ENCODE peak calls at places on chromosome 22, in seven cellular contexts. One of them, this sample, is unnamed.

GRCh38 chr22:44668190-44668885 is 33.7 kb upstream of the PRR5 start:
- DNase-seq in T-helper 9 cell: peak; percentile 45
- DNase-seq in MV-4-11: no peak
- DNase-seq in GM06990: no peak
- DNase-seq in nephron progenitor cell: peak; percentile 75
- DNase-seq in NCI-H460: no peak
- DNase-seq in stimulated activated CD4-positive, alpha-beta T cell treated with anti-CD3 and anti-CD28 coated beads, Interleukin-1b, Interleukin-23, amount 100 ng/mL, for 24 hours: no peak
- DNase-seq in this sample: peak; percentile 68

GRCh38 chr22:21624120-21624879 is 5.5 kb downstream of the YDJC start:
- DNase-seq in MV-4-11: peak; percentile 19
- DNase-seq in NCI-H460: peak; percentile 31
- DNase-seq in stimulated activated CD4-positive, alpha-beta T cell treated with anti-CD3 and anti-CD28 coated beads, Interleukin-1b, Interleukin-23, amount 100 ng/mL, for 24 hours: no peak
- DNase-seq in GM06990: no peak
- DNase-seq in nephron progenitor cell: peak; percentile 65
- DNase-seq in T-helper 9 cell: peak; percentile 41
- DNase-seq in this sample: peak; percentile 18

GRCh38 chr22:49760280-49760629 is 67.4 kb downstream of the BRD1 start:
- DNase-seq in stimulated activated CD4-positive, alpha-beta T cell treated with anti-CD3 and anti-CD28 coated beads, Interleukin-1b, Interleukin-23, amount 100 ng/mL, for 24 hours: no peak
- DNase-seq in NCI-H460: no peak
- DNase-seq in T-helper 9 cell: no peak
- DNase-seq in GM06990: no peak
- DNase-seq in nephron progenitor cell: no peak
- DNase-seq in MV-4-11: peak; percentile 92
- DNase-seq in this sample: no peak

GRCh38 chr22:50190182-50190951 is 4.7 kb downstream of the TRABD start:
- DNase-seq in stimulated activated CD4-positive, alpha-beta T cell treated with anti-CD3 and anti-CD28 coated beads, Interleukin-1b, Interleukin-23, amount 100 ng/mL, for 24 hours: peak; percentile 47
- DNase-seq in NCI-H460: peak; percentile 40
- DNase-seq in nephron progenitor cell: peak; percentile 48
- DNase-seq in MV-4-11: peak; percentile 86
- DNase-seq in GM06990: peak; percentile 93
- DNase-seq in T-helper 9 cell: peak; percentile 69
- DNase-seq in this sample: peak; percentile 50

GRCh38 chr22:45934659-45935341 is 42.2 kb downstream of the WNT7B start:
- DNase-seq in nephron progenitor cell: no peak
- DNase-seq in GM06990: no peak
- DNase-seq in T-helper 9 cell: no peak
- DNase-seq in MV-4-11: no peak
- DNase-seq in NCI-H460: peak; percentile 30
- DNase-seq in stimulated activated CD4-positive, alpha-beta T cell treated with anti-CD3 and anti-CD28 coated beads, Interleukin-1b, Interleukin-23, amount 100 ng/mL, for 24 hours: no peak
- DNase-seq in this sample: peak; percentile 5

GRCh38 chr22:40651057-40651456 is 14.5 kb upstream of the MRTFA start:
- DNase-seq in nephron progenitor cell: no peak
- DNase-seq in GM06990: no peak
- DNase-seq in MV-4-11: no peak
- DNase-seq in stimulated activated CD4-positive, alpha-beta T cell treated with anti-CD3 and anti-CD28 coated beads, Interleukin-1b, Interleukin-23, amount 100 ng/mL, for 24 hours: no peak
- DNase-seq in T-helper 9 cell: no peak
- DNase-seq in NCI-H460: no peak
- DNase-seq in this sample: no peak

GRCh38 chr22:37211075-37211852 is 1.0 kb downstream of the SSTR3 start:
- DNase-seq in stimulated activated CD4-positive, alpha-beta T cell treated with anti-CD3 and anti-CD28 coated beads, Interleukin-1b, Interleukin-23, amount 100 ng/mL, for 24 hours: no peak
- DNase-seq in nephron progenitor cell: no peak
- DNase-seq in GM06990: no peak
- DNase-seq in NCI-H460: no peak
- DNase-seq in T-helper 9 cell: no peak
- DNase-seq in MV-4-11: no peak
- DNase-seq in this sample: no peak

GRCh38 chr22:45131749-45132148 is 32.0 kb upstream of the NUP50 start:
- DNase-seq in MV-4-11: peak; percentile 80
- DNase-seq in stimulated activated CD4-positive, alpha-beta T cell treated with anti-CD3 and anti-CD28 coated beads, Interleukin-1b, Interleukin-23, amount 100 ng/mL, for 24 hours: no peak
- DNase-seq in GM06990: no peak
- DNase-seq in NCI-H460: no peak
- DNase-seq in T-helper 9 cell: no peak
- DNase-seq in nephron progenitor cell: no peak
- DNase-seq in this sample: no peak

GRCh38 chr22:36409911-36410756 is 22.4 kb upstream of the MYH9 start:
- DNase-seq in GM06990: peak; percentile 75
- DNase-seq in NCI-H460: peak; percentile 72
- DNase-seq in T-helper 9 cell: peak; percentile 54
- DNase-seq in MV-4-11: no peak
- DNase-seq in stimulated activated CD4-positive, alpha-beta T cell treated with anti-CD3 and anti-CD28 coated beads, Interleukin-1b, Interleukin-23, amount 100 ng/mL, for 24 hours: peak; percentile 20
- DNase-seq in nephron progenitor cell: peak; percentile 91
- DNase-seq in this sample: peak; percentile 98

GRCh38 chr22:42202669-42203068 is 67.8 kb downstream of the TCF20 start:
- DNase-seq in nephron progenitor cell: no peak
- DNase-seq in GM06990: no peak
- DNase-seq in T-helper 9 cell: peak; percentile 44
- DNase-seq in stimulated activated CD4-positive, alpha-beta T cell treated with anti-CD3 and anti-CD28 coated beads, Interleukin-1b, Interleukin-23, amount 100 ng/mL, for 24 hours: peak; percentile 34
- DNase-seq in MV-4-11: peak; percentile 68
- DNase-seq in NCI-H460: no peak
- DNase-seq in this sample: no peak

GRCh38 chr22:35457729-35458546 is 58.0 kb downstream of the MCM5 start:
- DNase-seq in GM06990: no peak
- DNase-seq in NCI-H460: no peak
- DNase-seq in nephron progenitor cell: no peak
- DNase-seq in T-helper 9 cell: no peak
- DNase-seq in stimulated activated CD4-positive, alpha-beta T cell treated with anti-CD3 and anti-CD28 coated beads, Interleukin-1b, Interleukin-23, amount 100 ng/mL, for 24 hours: no peak
- DNase-seq in MV-4-11: no peak
- DNase-seq in this sample: no peak

GRCh38 chr22:38082986-38083710 is 836 bp downstream of the SLC16A8 start:
- DNase-seq in T-helper 9 cell: no peak
- DNase-seq in GM06990: no peak
- DNase-seq in MV-4-11: no peak
- DNase-seq in nephron progenitor cell: no peak
- DNase-seq in stimulated activated CD4-positive, alpha-beta T cell treated with anti-CD3 and anti-CD28 coated beads, Interleukin-1b, Interleukin-23, amount 100 ng/mL, for 24 hours: no peak
- DNase-seq in NCI-H460: no peak
- DNase-seq in this sample: no peak

GRCh38 chr22:43830931-43831560 is 18.9 kb upstream of the EFCAB6 start:
- DNase-seq in GM06990: no peak
- DNase-seq in stimulated activated CD4-positive, alpha-beta T cell treated with anti-CD3 and anti-CD28 coated beads, Interleukin-1b, Interleukin-23, amount 100 ng/mL, for 24 hours: no peak
- DNase-seq in MV-4-11: no peak
- DNase-seq in NCI-H460: no peak
- DNase-seq in nephron progenitor cell: no peak
- DNase-seq in T-helper 9 cell: no peak
- DNase-seq in this sample: no peak

GRCh38 chr22:23158516-23159286 is 13.4 kb downstream of the RAB36 start:
- DNase-seq in MV-4-11: no peak
- DNase-seq in nephron progenitor cell: no peak
- DNase-seq in stimulated activated CD4-positive, alpha-beta T cell treated with anti-CD3 and anti-CD28 coated beads, Interleukin-1b, Interleukin-23, amount 100 ng/mL, for 24 hours: no peak
- DNase-seq in NCI-H460: no peak
- DNase-seq in T-helper 9 cell: no peak
- DNase-seq in GM06990: no peak
- DNase-seq in this sample: no peak

GRCh38 chr22:32539631-32540449 is 65.2 kb downstream of the FBXO7 start:
- DNase-seq in MV-4-11: peak; percentile 86
- DNase-seq in stimulated activated CD4-positive, alpha-beta T cell treated with anti-CD3 and anti-CD28 coated beads, Interleukin-1b, Interleukin-23, amount 100 ng/mL, for 24 hours: no peak
- DNase-seq in NCI-H460: no peak
- DNase-seq in GM06990: no peak
- DNase-seq in T-helper 9 cell: no peak
- DNase-seq in nephron progenitor cell: no peak
- DNase-seq in this sample: peak; percentile 62

GRCh38 chr22:31119026-31119717 is 3.6 kb upstream of the INPP5J start:
- DNase-seq in nephron progenitor cell: no peak
- DNase-seq in T-helper 9 cell: no peak
- DNase-seq in GM06990: no peak
- DNase-seq in MV-4-11: no peak
- DNase-seq in NCI-H460: no peak
- DNase-seq in stimulated activated CD4-positive, alpha-beta T cell treated with anti-CD3 and anti-CD28 coated beads, Interleukin-1b, Interleukin-23, amount 100 ng/mL, for 24 hours: no peak
- DNase-seq in this sample: no peak

GRCh38 chr22:37588540-37589215 is 8.8 kb upstream of the LGALS2 start:
- DNase-seq in NCI-H460: no peak
- DNase-seq in T-helper 9 cell: no peak
- DNase-seq in nephron progenitor cell: no peak
- DNase-seq in stimulated activated CD4-positive, alpha-beta T cell treated with anti-CD3 and anti-CD28 coated beads, Interleukin-1b, Interleukin-23, amount 100 ng/mL, for 24 hours: no peak
- DNase-seq in MV-4-11: no peak
- DNase-seq in GM06990: no peak
- DNase-seq in this sample: no peak

GRCh38 chr22:22811016-22812009 is 76.3 kb upstream of the IGLL5 start:
- DNase-seq in nephron progenitor cell: no peak
- DNase-seq in NCI-H460: no peak
- DNase-seq in GM06990: no peak
- DNase-seq in stimulated activated CD4-positive, alpha-beta T cell treated with anti-CD3 and anti-CD28 coated beads, Interleukin-1b, Interleukin-23, amount 100 ng/mL, for 24 hours: no peak
- DNase-seq in MV-4-11: peak; percentile 17
- DNase-seq in T-helper 9 cell: no peak
- DNase-seq in this sample: no peak

GRCh38 chr22:43740587-43741270 is 71.4 kb downstream of the EFCAB6 start:
- DNase-seq in nephron progenitor cell: no peak
- DNase-seq in stimulated activated CD4-positive, alpha-beta T cell treated with anti-CD3 and anti-CD28 coated beads, Interleukin-1b, Interleukin-23, amount 100 ng/mL, for 24 hours: no peak
- DNase-seq in GM06990: no peak
- DNase-seq in MV-4-11: no peak
- DNase-seq in NCI-H460: no peak
- DNase-seq in T-helper 9 cell: no peak
- DNase-seq in this sample: no peak

GRCh38 chr22:32776800-32777199 is 24.7 kb upstream of the TIMP3 start:
- DNase-seq in nephron progenitor cell: no peak
- DNase-seq in T-helper 9 cell: no peak
- DNase-seq in MV-4-11: peak; percentile 90
- DNase-seq in stimulated activated CD4-positive, alpha-beta T cell treated with anti-CD3 and anti-CD28 coated beads, Interleukin-1b, Interleukin-23, amount 100 ng/mL, for 24 hours: no peak
- DNase-seq in GM06990: no peak
- DNase-seq in NCI-H460: no peak
- DNase-seq in this sample: no peak

GRCh38 chr22:42946551-42947198 is 68.3 kb downstream of the PACSIN2 start:
- DNase-seq in stimulated activated CD4-positive, alpha-beta T cell treated with anti-CD3 and anti-CD28 coated beads, Interleukin-1b, Interleukin-23, amount 100 ng/mL, for 24 hours: no peak
- DNase-seq in nephron progenitor cell: no peak
- DNase-seq in NCI-H460: no peak
- DNase-seq in MV-4-11: peak; percentile 58
- DNase-seq in GM06990: no peak
- DNase-seq in T-helper 9 cell: no peak
- DNase-seq in this sample: no peak

GRCh38 chr22:20192972-20193760 is 42.3 kb upstream of the CCDC188 start:
- DNase-seq in nephron progenitor cell: no peak
- DNase-seq in T-helper 9 cell: no peak
- DNase-seq in stimulated activated CD4-positive, alpha-beta T cell treated with anti-CD3 and anti-CD28 coated beads, Interleukin-1b, Interleukin-23, amount 100 ng/mL, for 24 hours: no peak
- DNase-seq in MV-4-11: no peak
- DNase-seq in GM06990: no peak
- DNase-seq in NCI-H460: no peak
- DNase-seq in this sample: no peak

GRCh38 chr22:26952654-26953379 is 295.4 kb downstream of the MIAT start:
- DNase-seq in GM06990: no peak
- DNase-seq in T-helper 9 cell: no peak
- DNase-seq in NCI-H460: no peak
- DNase-seq in MV-4-11: no peak
- DNase-seq in nephron progenitor cell: no peak
- DNase-seq in stimulated activated CD4-positive, alpha-beta T cell treated with anti-CD3 and anti-CD28 coated beads, Interleukin-1b, Interleukin-23, amount 100 ng/mL, for 24 hours: no peak
- DNase-seq in this sample: no peak

GRCh38 chr22:41117127-41117965 is 25.0 kb downstream of the EP300 start:
- DNase-seq in NCI-H460: no peak
- DNase-seq in T-helper 9 cell: no peak
- DNase-seq in nephron progenitor cell: no peak
- DNase-seq in stimulated activated CD4-positive, alpha-beta T cell treated with anti-CD3 and anti-CD28 coated beads, Interleukin-1b, Interleukin-23, amount 100 ng/mL, for 24 hours: no peak
- DNase-seq in GM06990: no peak
- DNase-seq in MV-4-11: no peak
- DNase-seq in this sample: no peak

GRCh38 chr22:19707347-19708322 is 6.7 kb upstream of the SEPTIN5 start:
- DNase-seq in MV-4-11: no peak
- DNase-seq in T-helper 9 cell: no peak
- DNase-seq in GM06990: no peak
- DNase-seq in nephron progenitor cell: no peak
- DNase-seq in NCI-H460: no peak
- DNase-seq in stimulated activated CD4-positive, alpha-beta T cell treated with anti-CD3 and anti-CD28 coated beads, Interleukin-1b, Interleukin-23, amount 100 ng/mL, for 24 hours: no peak
- DNase-seq in this sample: no peak

GRCh38 chr22:23104109-23104971 is 34.0 kb downstream of the GNAZ start:
- DNase-seq in MV-4-11: no peak
- DNase-seq in stimulated activated CD4-positive, alpha-beta T cell treated with anti-CD3 and anti-CD28 coated beads, Interleukin-1b, Interleukin-23, amount 100 ng/mL, for 24 hours: no peak
- DNase-seq in T-helper 9 cell: no peak
- DNase-seq in GM06990: no peak
- DNase-seq in NCI-H460: no peak
- DNase-seq in nephron progenitor cell: no peak
- DNase-seq in this sample: no peak

GRCh38 chr22:44201556-44202129 is 20.9 kb downstream of the PARVG start:
- DNase-seq in T-helper 9 cell: no peak
- DNase-seq in nephron progenitor cell: no peak
- DNase-seq in stimulated activated CD4-positive, alpha-beta T cell treated with anti-CD3 and anti-CD28 coated beads, Interleukin-1b, Interleukin-23, amount 100 ng/mL, for 24 hours: no peak
- DNase-seq in GM06990: no peak
- DNase-seq in NCI-H460: no peak
- DNase-seq in MV-4-11: no peak
- DNase-seq in this sample: no peak

GRCh38 chr22:20096574-20097420 is 16.8 kb downstream of the DGCR8 start:
- DNase-seq in stimulated activated CD4-positive, alpha-beta T cell treated with anti-CD3 and anti-CD28 coated beads, Interleukin-1b, Interleukin-23, amount 100 ng/mL, for 24 hours: no peak
- DNase-seq in nephron progenitor cell: no peak
- DNase-seq in NCI-H460: no peak
- DNase-seq in MV-4-11: no peak
- DNase-seq in GM06990: no peak
- DNase-seq in T-helper 9 cell: no peak
- DNase-seq in this sample: no peak

GRCh38 chr22:49628351-49629023 is 199.2 kb downstream of the BRD1 start:
- DNase-seq in nephron progenitor cell: peak; percentile 73
- DNase-seq in GM06990: no peak
- DNase-seq in NCI-H460: peak; percentile 25
- DNase-seq in stimulated activated CD4-positive, alpha-beta T cell treated with anti-CD3 and anti-CD28 coated beads, Interleukin-1b, Interleukin-23, amount 100 ng/mL, for 24 hours: no peak
- DNase-seq in MV-4-11: no peak
- DNase-seq in T-helper 9 cell: no peak
- DNase-seq in this sample: no peak

GRCh38 chr22:42313804-42314581 is 43.5 kb upstream of the TCF20 start:
- DNase-seq in T-helper 9 cell: no peak
- DNase-seq in stimulated activated CD4-positive, alpha-beta T cell treated with anti-CD3 and anti-CD28 coated beads, Interleukin-1b, Interleukin-23, amount 100 ng/mL, for 24 hours: no peak
- DNase-seq in MV-4-11: peak; percentile 61
- DNase-seq in GM06990: no peak
- DNase-seq in NCI-H460: no peak
- DNase-seq in nephron progenitor cell: peak; percentile 54
- DNase-seq in this sample: peak; percentile 46

GRCh38 chr22:49574205-49574604 is 253.5 kb downstream of the BRD1 start:
- DNase-seq in GM06990: no peak
- DNase-seq in nephron progenitor cell: no peak
- DNase-seq in MV-4-11: no peak
- DNase-seq in T-helper 9 cell: no peak
- DNase-seq in stimulated activated CD4-positive, alpha-beta T cell treated with anti-CD3 and anti-CD28 coated beads, Interleukin-1b, Interleukin-23, amount 100 ng/mL, for 24 hours: no peak
- DNase-seq in NCI-H460: no peak
- DNase-seq in this sample: no peak

This sample was measured in cardiac muscle cell.